ENCODE peak calls at places on chromosome 21, in four cellular contexts. L is astrocyte, T is T-cell, O is GM23248. Z is an unnamed sample.

GRCh38 chr21:45309541-45310381 is 22.1 kb upstream of the POFUT2 start:
- DNase-seq in T (no peak), L (no peak), O (no peak), Z (no peak)

GRCh38 chr21:41247561-41247968 is 69.0 kb upstream of the FAM3B start:
- DNase-seq in T (no peak), L (peak; percentile 98), O (no peak), Z (peak; percentile 79)

GRCh38 chr21:14830307-14830706 is 234.5 kb downstream of the NRIP1 start:
- DNase-seq in O (no peak), T (no peak), L (no peak), Z (no peak)

GRCh38 chr21:18368193-18368592 is 35.4 kb downstream of the TMPRSS15 start:
- DNase-seq in O (no peak), T (no peak), L (no peak), Z (no peak)

GRCh38 chr21:36508948-36509347 is 29.0 kb upstream of the CLDN14 start:
- DNase-seq in O (no peak), L (no peak), T (no peak), Z (no peak)

GRCh38 chr21:45405819-45406762 is 1.1 kb downstream of the COL18A1 start:
- DNase-seq in T (no peak), L (peak; percentile 55), O (peak; percentile 23), Z (peak; percentile 42)

GRCh38 chr21:35046880-35047229 is 2.2 kb downstream of the RUNX1 start:
- DNase-seq in L (peak; percentile 71), O (peak; percentile 72), T (no peak), Z (no peak)

GRCh38 chr21:35222021-35222420 is 172.9 kb upstream of the RUNX1 start:
- DNase-seq in T (no peak), O (peak; percentile 18), L (no peak), Z (no peak)

GRCh38 chr21:31340499-31340898 is 3.6 kb downstream of the TIAM1 start:
- DNase-seq in O (no peak), T (no peak), L (no peak), Z (no peak)

GRCh38 chr21:39111928-39112327 is 71.3 kb downstream of the PSMG1 start:
- DNase-seq in L (peak; percentile 41), O (peak; percentile 58), T (no peak), Z (peak; percentile 60)

GRCh38 chr21:33655591-33656221 is 13.4 kb downstream of the ITSN1 start:
- DNase-seq in O (peak; percentile 50), T (no peak), L (peak; percentile 98), Z (peak; percentile 72)

Z was measured in fibroblast of lung.